ENCODE peak calls at places on chromosomes 2 and 18, in nine cellular contexts. One of them, this sample, is unnamed.

GRCh38 chr18:64287926-64288325 is 139.0 kb upstream of the LINC00305 start:
- DNase-seq in psoas muscle: no peak
- DNase-seq in Caco-2: no peak
- DNase-seq in lower lobe of right lung: no peak
- DNase-seq in mesothelial cell of epicardium: no peak
- DNase-seq in Peyer's patch: no peak
- DNase-seq in glutamatergic neuron: no peak
- DNase-seq in WTC11: no peak
- DNase-seq in stomach: no peak
- DNase-seq in this sample: no peak

GRCh38 chr2:197938555-197938954 is 134.2 kb downstream of the PLCL1 start:
- DNase-seq in stomach: no peak
- DNase-seq in psoas muscle: no peak
- DNase-seq in glutamatergic neuron: no peak
- DNase-seq in mesothelial cell of epicardium: no peak
- DNase-seq in WTC11: no peak
- DNase-seq in lower lobe of right lung: no peak
- DNase-seq in Caco-2: no peak
- DNase-seq in Peyer's patch: no peak
- DNase-seq in this sample: no peak

GRCh38 chr2:167869200-167869599 is 378.2 kb downstream of the STK39 start:
- DNase-seq in WTC11: no peak
- DNase-seq in mesothelial cell of epicardium: no peak
- DNase-seq in Caco-2: no peak
- DNase-seq in lower lobe of right lung: no peak
- DNase-seq in stomach: no peak
- DNase-seq in glutamatergic neuron: no peak
- DNase-seq in psoas muscle: no peak
- DNase-seq in Peyer's patch: no peak
- DNase-seq in this sample: no peak

GRCh38 chr18:59265246-59266018 is 7.8 kb downstream of the RAX start:
- DNase-seq in mesothelial cell of epicardium: no peak
- DNase-seq in Peyer's patch: no peak
- DNase-seq in lower lobe of right lung: no peak
- DNase-seq in WTC11: peak; percentile 93
- DNase-seq in stomach: no peak
- DNase-seq in Caco-2: no peak
- DNase-seq in glutamatergic neuron: peak; percentile 60
- DNase-seq in psoas muscle: no peak
- DNase-seq in this sample: no peak

GRCh38 chr18:46704816-46705215 is 47.8 kb upstream of the LOXHD1 start:
- DNase-seq in psoas muscle: no peak
- DNase-seq in Caco-2: no peak
- DNase-seq in Peyer's patch: no peak
- DNase-seq in WTC11: no peak
- DNase-seq in lower lobe of right lung: no peak
- DNase-seq in stomach: no peak
- DNase-seq in mesothelial cell of epicardium: no peak
- DNase-seq in glutamatergic neuron: no peak
- DNase-seq in this sample: no peak

GRCh38 chr18:80109676-80110078 is 615 bp downstream of the ADNP2 start:
- DNase-seq in stomach: peak; percentile 30
- DNase-seq in WTC11: peak; percentile 63
- DNase-seq in Peyer's patch: no peak
- DNase-seq in Caco-2: peak; percentile 39
- DNase-seq in psoas muscle: peak; percentile 61
- DNase-seq in mesothelial cell of epicardium: no peak
- DNase-seq in lower lobe of right lung: peak; percentile 60
- DNase-seq in glutamatergic neuron: peak; percentile 77
- DNase-seq in this sample: peak; percentile 15

GRCh38 chr2:216632952-216633615 is at the start of gene IGFBP2:
- DNase-seq in WTC11: peak; percentile 84
- DNase-seq in Caco-2: peak; percentile 42
- DNase-seq in glutamatergic neuron: peak; percentile 85
- DNase-seq in psoas muscle: no peak
- DNase-seq in Peyer's patch: peak; percentile 60
- DNase-seq in lower lobe of right lung: no peak
- DNase-seq in stomach: peak; percentile 73
- DNase-seq in mesothelial cell of epicardium: peak; percentile 54
- DNase-seq in this sample: peak; percentile 63

GRCh38 chr2:100423631-100424030 is 6.2 kb upstream of the CHST10 start:
- DNase-seq in Peyer's patch: no peak
- DNase-seq in lower lobe of right lung: no peak
- DNase-seq in mesothelial cell of epicardium: no peak
- DNase-seq in psoas muscle: no peak
- DNase-seq in stomach: no peak
- DNase-seq in glutamatergic neuron: no peak
- DNase-seq in Caco-2: no peak
- DNase-seq in WTC11: no peak
- DNase-seq in this sample: no peak

GRCh38 chr18:74945774-74946545 is 263.0 kb downstream of the PTGR3 start:
- DNase-seq in WTC11: no peak
- DNase-seq in mesothelial cell of epicardium: no peak
- DNase-seq in stomach: no peak
- DNase-seq in glutamatergic neuron: no peak
- DNase-seq in Peyer's patch: no peak
- DNase-seq in lower lobe of right lung: no peak
- DNase-seq in Caco-2: no peak
- DNase-seq in psoas muscle: no peak
- DNase-seq in this sample: no peak

GRCh38 chr2:165667375-165667774 is 126.7 kb downstream of the GALNT3 start:
- DNase-seq in Peyer's patch: no peak
- DNase-seq in stomach: no peak
- DNase-seq in glutamatergic neuron: no peak
- DNase-seq in Caco-2: no peak
- DNase-seq in WTC11: no peak
- DNase-seq in mesothelial cell of epicardium: no peak
- DNase-seq in lower lobe of right lung: no peak
- DNase-seq in psoas muscle: no peak
- DNase-seq in this sample: no peak

GRCh38 chr2:214130115-214130514 is 280.7 kb upstream of the VWC2L start:
- DNase-seq in Peyer's patch: no peak
- DNase-seq in lower lobe of right lung: no peak
- DNase-seq in Caco-2: no peak
- DNase-seq in WTC11: no peak
- DNase-seq in glutamatergic neuron: no peak
- DNase-seq in stomach: no peak
- DNase-seq in psoas muscle: no peak
- DNase-seq in mesothelial cell of epicardium: no peak
- DNase-seq in this sample: no peak

GRCh38 chr2:16151651-16152050 is 211.3 kb downstream of the MYCN start:
- DNase-seq in psoas muscle: no peak
- DNase-seq in Peyer's patch: no peak
- DNase-seq in WTC11: no peak
- DNase-seq in glutamatergic neuron: no peak
- DNase-seq in stomach: no peak
- DNase-seq in lower lobe of right lung: no peak
- DNase-seq in Caco-2: no peak
- DNase-seq in mesothelial cell of epicardium: no peak
- DNase-seq in this sample: no peak

GRCh38 chr2:231613655-231614558 is 21.2 kb downstream of the TEX44 start:
- DNase-seq in psoas muscle: peak; percentile 90
- DNase-seq in WTC11: peak; percentile 91
- DNase-seq in lower lobe of right lung: peak; percentile 84
- DNase-seq in Caco-2: peak; percentile 91
- DNase-seq in Peyer's patch: peak; percentile 90
- DNase-seq in stomach: peak; percentile 87
- DNase-seq in mesothelial cell of epicardium: peak; percentile 65
- DNase-seq in glutamatergic neuron: peak; percentile 84
- DNase-seq in this sample: peak; percentile 72

DNA sequence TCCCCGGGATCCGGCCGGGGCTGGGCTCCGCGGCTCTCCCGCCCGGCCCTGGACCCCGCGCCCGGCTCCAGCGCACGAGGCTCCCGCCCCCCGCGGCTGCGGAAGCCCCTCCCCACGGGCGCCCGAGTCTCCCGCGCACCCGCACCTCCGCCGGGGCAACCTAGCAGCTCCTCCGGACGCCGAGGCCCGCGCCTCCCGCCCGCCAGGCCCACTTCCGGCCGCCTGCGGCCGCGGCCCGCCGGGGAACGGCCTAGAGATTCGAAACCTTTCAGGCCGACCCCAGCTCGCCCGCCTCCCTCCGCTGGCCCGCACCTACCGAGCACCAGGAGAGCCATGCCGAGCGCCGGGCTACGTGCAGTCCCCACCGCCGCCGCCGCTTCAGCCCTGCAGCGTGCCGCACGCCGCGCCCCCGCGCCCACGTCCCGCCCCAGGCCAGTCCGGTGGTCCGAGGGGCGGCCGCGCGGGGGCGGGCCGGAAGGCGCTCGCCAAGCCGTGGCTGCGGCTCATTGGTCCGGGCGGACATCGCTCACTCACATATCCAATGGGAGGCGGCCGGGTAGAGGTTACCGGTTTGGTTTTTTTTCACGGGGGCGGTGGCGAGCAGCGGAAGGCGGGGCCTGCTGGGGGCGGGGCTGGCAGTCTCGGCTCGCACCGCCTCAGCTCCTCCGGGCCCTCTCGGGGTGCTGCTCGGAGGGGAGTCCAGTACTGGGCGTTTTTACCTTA is at the start of gene PDIA6:
- DNase-seq in Caco-2: peak; percentile 98
- DNase-seq in mesothelial cell of epicardium: peak; percentile 97
- DNase-seq in stomach: peak; percentile 98
- DNase-seq in glutamatergic neuron: peak; percentile 97
- DNase-seq in Peyer's patch: peak; percentile 99
- DNase-seq in psoas muscle: peak; percentile 99
- DNase-seq in WTC11: peak; percentile 97
- DNase-seq in lower lobe of right lung: peak; percentile 96
- DNase-seq in this sample: peak; percentile 99
- TF ChIP-seq CTCF in Caco-2: no peak
- TF ChIP-seq CTCF in mesothelial cell of epicardium: no peak
- TF ChIP-seq CTCF in stomach: no peak
- TF ChIP-seq CTCF in glutamatergic neuron: no peak
- TF ChIP-seq CTCF in Peyer's patch: no peak
- TF ChIP-seq CTCF in psoas muscle: peak; percentile 6
- TF ChIP-seq CTCF in WTC11: no peak
- TF ChIP-seq CTCF in lower lobe of right lung: no peak
- TF ChIP-seq CTCF in this sample: no peak

DNA sequence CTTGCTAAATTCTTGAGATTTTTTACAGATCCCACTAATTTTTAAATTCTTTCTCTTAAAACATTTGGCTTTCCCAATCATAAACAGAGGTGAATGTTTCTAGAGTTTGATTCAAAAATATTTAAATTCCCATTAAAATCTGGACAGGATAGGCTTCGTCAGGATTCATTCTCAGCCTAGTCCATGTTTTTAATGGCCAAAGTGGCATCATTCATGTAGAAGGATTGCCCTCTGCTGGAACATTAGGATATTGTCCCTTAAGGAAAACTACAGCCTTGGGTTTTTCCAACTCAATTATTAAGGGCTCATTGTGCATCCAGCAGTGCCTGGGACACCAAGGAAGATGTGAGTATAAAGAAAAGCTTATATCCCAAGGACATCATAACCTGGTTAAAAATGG is 71.7 kb downstream of the TPGS2 start:
- DNase-seq in Peyer's patch: no peak
- DNase-seq in stomach: no peak
- DNase-seq in psoas muscle: no peak
- DNase-seq in WTC11: no peak
- DNase-seq in Caco-2: no peak
- DNase-seq in mesothelial cell of epicardium: no peak
- DNase-seq in glutamatergic neuron: no peak
- DNase-seq in lower lobe of right lung: no peak
- DNase-seq in this sample: no peak
- TF ChIP-seq CTCF in Peyer's patch: no peak
- TF ChIP-seq CTCF in stomach: peak; percentile 52
- TF ChIP-seq CTCF in psoas muscle: peak; percentile 72
- TF ChIP-seq CTCF in WTC11: peak; percentile 57
- TF ChIP-seq CTCF in Caco-2: peak; percentile 14
- TF ChIP-seq CTCF in mesothelial cell of epicardium: peak; percentile 70
- TF ChIP-seq CTCF in glutamatergic neuron: peak; percentile 77
- TF ChIP-seq CTCF in lower lobe of right lung: peak; percentile 66
- TF ChIP-seq CTCF in this sample: peak; percentile 79

GRCh38 chr2:58757971-58758370 is 516.8 kb upstream of the FANCL start:
- DNase-seq in mesothelial cell of epicardium: no peak
- DNase-seq in glutamatergic neuron: no peak
- DNase-seq in lower lobe of right lung: no peak
- DNase-seq in Peyer's patch: no peak
- DNase-seq in WTC11: no peak
- DNase-seq in stomach: no peak
- DNase-seq in psoas muscle: no peak
- DNase-seq in Caco-2: no peak
- DNase-seq in this sample: no peak

GRCh38 chr2:58764321-58765099 is 523.4 kb upstream of the FANCL start:
- DNase-seq in stomach: no peak
- DNase-seq in Peyer's patch: no peak
- DNase-seq in WTC11: no peak
- DNase-seq in glutamatergic neuron: no peak
- DNase-seq in lower lobe of right lung: no peak
- DNase-seq in psoas muscle: no peak
- DNase-seq in Caco-2: no peak
- DNase-seq in mesothelial cell of epicardium: no peak
- DNase-seq in this sample: no peak

GRCh38 chr2:58767833-58768726 is 527.0 kb upstream of the FANCL start:
- DNase-seq in mesothelial cell of epicardium: no peak
- DNase-seq in Peyer's patch: no peak
- DNase-seq in psoas muscle: no peak
- DNase-seq in glutamatergic neuron: no peak
- DNase-seq in WTC11: no peak
- DNase-seq in Caco-2: no peak
- DNase-seq in lower lobe of right lung: no peak
- DNase-seq in stomach: no peak
- DNase-seq in this sample: no peak

GRCh38 chr2:58762176-58762781 is 521.2 kb upstream of the FANCL start:
- DNase-seq in Caco-2: peak; percentile 59
- DNase-seq in psoas muscle: no peak
- DNase-seq in Peyer's patch: peak; percentile 51
- DNase-seq in mesothelial cell of epicardium: peak; percentile 43
- DNase-seq in glutamatergic neuron: peak; percentile 74
- DNase-seq in WTC11: peak; percentile 82
- DNase-seq in lower lobe of right lung: peak; percentile 49
- DNase-seq in stomach: peak; percentile 26
- DNase-seq in this sample: peak; percentile 48
- TF ChIP-seq CTCF in Caco-2: peak; percentile 69
- TF ChIP-seq CTCF in psoas muscle: peak; percentile 15
- TF ChIP-seq CTCF in Peyer's patch: no peak
- TF ChIP-seq CTCF in mesothelial cell of epicardium: peak; percentile 76
- TF ChIP-seq CTCF in glutamatergic neuron: peak; percentile 75
- TF ChIP-seq CTCF in WTC11: peak; percentile 74
- TF ChIP-seq CTCF in lower lobe of right lung: peak; percentile 50
- TF ChIP-seq CTCF in stomach: peak; percentile 18
- TF ChIP-seq CTCF in this sample: peak; percentile 79

DNA sequence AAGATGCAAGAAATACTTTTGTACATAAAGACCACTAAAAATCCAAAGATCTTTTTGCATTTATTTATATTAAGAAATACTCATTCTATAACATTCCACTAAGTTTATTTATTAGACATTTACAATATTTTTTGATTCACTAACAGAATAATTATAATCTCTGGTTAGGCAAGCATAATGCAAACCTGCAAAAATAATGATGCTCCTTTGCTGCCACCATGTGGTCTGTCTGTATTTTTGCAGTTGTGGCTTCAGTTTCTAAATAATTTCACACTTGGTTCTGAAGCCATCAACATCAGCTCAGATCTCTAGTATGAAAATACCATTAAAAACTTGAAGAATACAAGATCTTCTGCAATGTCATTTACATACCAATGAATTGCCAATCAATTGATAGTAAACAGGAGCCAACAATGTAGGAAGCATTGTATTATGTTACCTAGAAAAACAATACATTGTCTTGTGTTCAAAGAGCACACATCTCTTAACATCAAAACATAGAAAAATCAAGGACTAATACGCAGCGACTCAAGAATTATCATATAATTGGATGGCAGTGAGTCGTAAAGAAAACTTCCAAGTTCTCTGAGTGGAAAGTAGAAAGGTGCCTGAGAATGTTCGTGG is 28.8 kb upstream of the WDR75 start:
- DNase-seq in stomach: no peak
- DNase-seq in lower lobe of right lung: no peak
- DNase-seq in mesothelial cell of epicardium: no peak
- DNase-seq in Caco-2: no peak
- DNase-seq in psoas muscle: no peak
- DNase-seq in glutamatergic neuron: peak; percentile 25
- DNase-seq in Peyer's patch: no peak
- DNase-seq in WTC11: peak; percentile 19
- DNase-seq in this sample: peak; percentile 20
- TF ChIP-seq CTCF in stomach: peak; percentile 66
- TF ChIP-seq CTCF in lower lobe of right lung: peak; percentile 76
- TF ChIP-seq CTCF in mesothelial cell of epicardium: peak; percentile 81
- TF ChIP-seq CTCF in Caco-2: peak; percentile 71
- TF ChIP-seq CTCF in psoas muscle: peak; percentile 78
- TF ChIP-seq CTCF in glutamatergic neuron: peak; percentile 85
- TF ChIP-seq CTCF in Peyer's patch: no peak
- TF ChIP-seq CTCF in WTC11: peak; percentile 52
- TF ChIP-seq CTCF in this sample: peak; percentile 85